ENCODE peak calls at places on chromosomes 7 and 10, in seven cellular contexts. O, Z, E, T, D, H and Y are unnamed samples. For H3K27me3, the result is how much of the 10 kb centered on the place peaks cover.

GRCh38 chr7:88452648-88453047 is 146.0 kb upstream of the STEAP4 start:
- DNase-seq in O (no peak), Z (no peak), E (no peak), T (no peak), D (no peak), H (no peak), Y (no peak)

GRCh38 chr7:36863901-36864701 is 139.8 kb upstream of the AOAH start:
- DNase-seq in O (no peak), Z (no peak), E (peak), T (no peak), D (no peak), H (peak), Y (no peak)

GRCh38 chr10:15122477-15123030 is 25.4 kb downstream of the RPP38 start:
- DNase-seq in O (no peak), Z (no peak), E (no peak), T (no peak), D (no peak), H (no peak), Y (no peak)

GRCh38 chr10:96017227-96017687 is 26.1 kb upstream of the CCNJ start:
- DNase-seq in O (peak), Z (no peak), E (peak), T (peak), D (no peak), H (peak), Y (peak)

GRCh38 chr10:124088944-124089343 is 4.5 kb downstream of the CHST15 start:
- DNase-seq in O (peak), Z (no peak), E (no peak), T (no peak), D (peak), H (peak), Y (no peak)

GRCh38 chr10:61076572-61077114 is 132.7 kb upstream of the RHOBTB1 start:
- DNase-seq in O (no peak), Z (no peak), E (no peak), T (no peak), D (no peak), H (no peak), Y (no peak)

GRCh38 chr10:28354552-28354951 is 51.7 kb upstream of the MPP7 start:
- DNase-seq in O (no peak), Z (no peak), E (no peak), T (no peak), D (no peak), H (no peak), Y (no peak)

GRCh38 chr10:122388287-122388997 is 13.9 kb downstream of the PLEKHA1 start:
- DNase-seq in O (peak), Z (no peak), E (no peak), T (no peak), D (no peak), H (no peak), Y (no peak)

GRCh38 chr7:150944066-150945042 is 33.8 kb downstream of the KCNH2 start:
- DNase-seq in O (no peak), Z (peak), E (no peak), T (peak), D (no peak), H (no peak), Y (no peak)

DNA sequence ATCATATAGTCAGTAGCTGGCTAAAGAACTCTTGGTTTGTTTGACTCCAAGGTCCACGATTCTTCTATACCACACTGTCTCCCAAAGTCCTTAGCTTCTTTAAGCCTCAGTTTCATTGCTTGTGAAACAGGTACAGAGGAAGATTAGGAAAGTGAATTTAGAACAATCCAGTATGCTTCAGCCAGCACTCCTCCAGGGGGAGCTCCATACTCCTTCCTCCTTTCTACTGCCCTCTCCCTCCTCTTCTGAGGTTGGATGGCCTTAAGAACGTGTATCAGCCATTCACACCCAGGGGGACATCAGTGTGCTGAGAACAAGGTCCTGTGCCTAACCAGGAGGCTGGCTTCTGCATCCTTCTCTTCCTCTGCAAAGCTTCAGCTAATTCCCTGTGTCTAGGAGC is 54.8 kb upstream of the CALD1 start:
- DNase-seq in O (peak), Z (no peak), E (peak), T (no peak), D (no peak), H (no peak), Y (peak)
- TF ChIP-seq CTCF in O (peak), Z (peak), E (peak), T (peak), D (no peak), H (peak), Y (peak)

GRCh38 chr10:30984563-30985328 is 46.9 kb downstream of the ZNF438 start:
- DNase-seq in O (peak), Z (no peak), E (peak), T (no peak), D (peak), H (peak), Y (no peak)

GRCh38 chr10:30987463-30987862 is 44.2 kb downstream of the ZNF438 start:
- DNase-seq in O (no peak), Z (no peak), E (no peak), T (no peak), D (no peak), H (no peak), Y (no peak)

GRCh38 chr10:30988831-30989458 is 42.7 kb downstream of the ZNF438 start:
- DNase-seq in O (no peak), Z (no peak), E (peak), T (no peak), D (no peak), H (peak), Y (no peak)

GRCh38 chr10:30985552-30985951 is 46.1 kb downstream of the ZNF438 start:
- DNase-seq in O (peak), Z (no peak), E (peak), T (no peak), D (no peak), H (peak), Y (no peak)

DNA sequence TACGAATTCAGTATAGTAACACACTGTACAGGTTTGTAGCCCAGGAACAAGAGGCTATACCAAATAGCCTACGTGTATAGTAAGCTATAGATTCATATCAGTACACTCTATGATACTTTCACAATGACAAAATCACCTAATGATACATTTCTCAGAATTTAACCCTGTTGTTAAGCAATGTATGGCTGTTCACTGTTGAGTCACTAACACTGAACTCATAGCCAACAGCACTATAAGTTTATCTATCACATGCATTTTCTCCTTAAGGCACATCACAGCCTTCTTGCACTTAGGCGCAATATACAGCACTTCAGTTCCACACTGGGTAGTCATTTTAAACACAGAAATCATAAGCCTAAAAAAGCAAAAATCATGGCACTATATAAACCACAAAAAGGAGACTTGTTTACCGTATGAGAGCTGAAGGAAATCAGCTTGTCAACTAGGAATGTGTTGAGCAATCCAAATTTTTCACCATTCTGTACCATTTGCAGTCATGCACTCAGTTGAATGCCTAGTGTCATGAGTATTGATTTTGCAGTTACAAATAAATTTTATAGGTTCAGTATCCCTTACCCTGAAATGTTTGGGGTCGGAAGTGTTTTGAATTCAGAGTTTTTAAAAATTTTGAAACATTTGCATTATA is 45.5 kb downstream of the ZNF438 start:
- DNase-seq in O (peak), Z (no peak), E (peak), T (no peak), D (no peak), H (peak), Y (no peak)
- H3K4me3 ChIP-seq in O (no peak), Z (no peak), E (no peak), T (no peak), D (no peak), H (no peak), Y (no peak)

DNA sequence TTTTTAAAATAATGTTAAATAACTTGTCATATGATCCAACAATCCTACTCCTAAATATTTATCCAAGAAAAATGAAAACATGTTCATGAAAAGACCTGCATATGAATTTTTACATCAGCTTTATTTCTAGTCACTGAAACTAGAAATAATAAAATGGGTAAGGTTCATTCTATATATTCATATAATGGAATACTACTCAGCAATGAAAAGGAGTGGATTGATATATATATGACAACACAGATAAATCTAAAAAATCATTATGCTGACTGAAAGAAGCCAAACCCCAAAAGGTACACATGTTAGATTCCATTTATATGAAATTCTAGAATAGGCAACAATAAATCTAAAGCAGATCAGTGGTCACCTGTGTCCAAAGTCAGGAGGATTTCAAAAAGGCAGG is 84.9 kb upstream of the PCBD1 start:
- DNase-seq in O (no peak), Z (no peak), E (no peak), T (no peak), D (no peak), H (no peak), Y (no peak)
- H3K27me3 ChIP-seq in O (under half), Z (under half), E (under half), T (under half), D (under half), H (under half), Y (under half)

GRCh38 chr10:83166344-83166743 is 973.0 kb upstream of the GHITM start:
- DNase-seq in O (no peak), Z (no peak), E (no peak), T (peak), D (no peak), H (no peak), Y (peak)
- TF ChIP-seq CTCF in O (no peak), Z (no peak), E (no peak), T (peak), D (no peak), H (no peak), Y (peak)

GRCh38 chr7:149774237-149775175 is 1.1 kb upstream of the ZNF467 start:
- DNase-seq in O (peak), Z (no peak), E (peak), T (peak), D (no peak), H (no peak), Y (peak)
- H3K4me3 ChIP-seq in O (no peak), Z (peak), E (peak), T (no peak), D (peak), H (no peak), Y (no peak)

GRCh38 chr7:1668486-1668931 is 1.6 kb upstream of the ELFN1 start:
- DNase-seq in O (no peak), Z (peak), E (no peak), T (no peak), D (no peak), H (no peak), Y (no peak)
- H3K27me3 ChIP-seq in O (half or more), Z (half or more), E (under half), T (under half), D (half or more), H (under half), Y (under half)

DNA sequence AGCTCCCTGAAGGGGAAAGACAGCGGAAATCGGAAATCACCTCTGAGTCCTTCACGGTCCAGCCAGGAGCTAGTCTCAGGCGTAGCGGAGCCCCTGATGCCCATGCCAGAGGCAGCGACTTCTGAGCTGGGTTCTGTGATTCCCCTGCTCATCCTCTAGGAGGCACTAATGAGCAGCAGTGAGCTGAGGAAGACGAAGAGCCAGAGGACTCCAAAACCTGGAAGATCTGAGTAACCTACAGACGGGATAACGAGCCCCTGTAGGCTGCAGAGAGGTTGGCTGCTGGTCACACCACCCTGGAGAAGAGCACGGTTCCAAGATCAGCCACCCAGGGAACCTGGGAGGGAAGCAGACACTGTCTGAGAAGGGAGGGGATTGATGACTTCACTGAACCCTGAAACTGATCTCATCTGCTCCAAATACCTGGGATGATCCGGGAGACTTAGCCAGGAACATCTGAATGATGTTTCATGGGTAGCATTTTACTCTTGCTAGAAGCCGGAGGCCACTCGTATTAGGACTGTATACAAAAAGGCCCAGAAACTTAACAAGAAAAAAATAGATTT is 304.1 kb downstream of the PAXIP1 start:
- DNase-seq in O (no peak), Z (no peak), E (no peak), T (no peak), D (no peak), H (no peak), Y (no peak)
- TF ChIP-seq CTCF in O (peak), Z (no peak), E (no peak), T (peak), D (no peak), H (peak), Y (peak)

DNA sequence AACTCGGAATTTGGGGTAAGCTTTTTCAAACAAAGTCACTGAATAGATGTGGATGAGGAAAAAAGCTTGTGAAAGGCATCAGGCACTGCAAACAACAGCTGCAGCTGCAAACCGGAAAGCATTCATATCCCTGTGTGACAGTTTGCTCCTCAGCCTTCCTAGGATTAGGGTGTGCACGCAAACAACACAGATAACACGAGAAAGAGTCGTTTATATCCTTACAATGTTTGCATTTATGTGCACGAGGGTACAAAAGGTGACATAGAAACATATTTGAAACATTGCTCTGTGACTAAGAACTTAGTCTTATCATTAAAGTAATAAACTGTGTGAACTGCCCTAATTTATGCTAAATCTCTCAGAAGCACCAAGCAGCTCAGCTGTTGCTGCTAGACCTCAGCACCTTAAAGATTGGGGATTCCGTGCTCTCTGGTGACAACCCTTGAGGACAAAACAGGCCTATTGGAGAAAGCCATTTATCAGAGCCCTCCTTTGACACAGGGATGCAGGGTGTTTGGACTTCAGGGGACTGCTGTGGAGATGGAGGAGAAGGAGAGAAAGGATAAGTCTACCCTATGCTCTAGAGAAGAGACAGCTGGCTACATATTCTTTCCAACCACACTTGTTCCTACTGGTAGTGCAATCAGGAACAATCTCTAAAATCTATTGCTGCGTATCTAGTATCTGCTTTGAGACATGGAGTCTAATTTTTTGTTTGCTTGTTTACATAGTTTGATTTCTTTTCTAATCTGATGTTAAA is 176.2 kb downstream of the GNAT3 start:
- DNase-seq in O (no peak), Z (no peak), E (peak), T (no peak), D (no peak), H (no peak), Y (peak)
- H3K4me3 ChIP-seq in O (no peak), Z (no peak), E (no peak), T (no peak), D (no peak), H (no peak), Y (no peak)